ENCODE peak calls at places on chromosomes 4 and X, in five cellular contexts. W is GM13977, O is cardiac fibroblast, R is upper lobe of right lung, E is G401. D is an unnamed sample.

GRCh38 chr4:156085073-156085472 is 131.4 kb upstream of the CTSO start:
- DNase-seq in W (no peak), O (no peak), R (no peak), E (no peak), D (no peak)

GRCh38 chr4:158015241-158015640 is 157.6 kb downstream of the GASK1B start:
- DNase-seq in W (no peak), O (peak), R (no peak), E (no peak), D (no peak)

GRCh38 chr4:1057403-1057745 is 45.9 kb downstream of the FGFRL1 start:
- DNase-seq in W (no peak), O (no peak), R (peak), E (no peak), D (no peak)

GRCh38 chr4:89296871-89297270 is 10.7 kb downstream of the GPRIN3 start:
- DNase-seq in W (no peak), O (no peak), R (no peak), E (peak), D (no peak)

GRCh38 chrX:45011131-45011530 is 138.1 kb downstream of the KDM6A start:
- DNase-seq in W (no peak), O (peak), R (no peak), E (no peak), D (no peak)

GRCh38 chr4:21830272-21830671 is 118.3 kb downstream of the KCNIP4 start:
- DNase-seq in W (no peak), O (peak), R (no peak), E (no peak), D (no peak)

GRCh38 chr4:128570380-128570779 is 239.1 kb upstream of the JADE1 start:
- DNase-seq in W (no peak), O (peak), R (no peak), E (no peak), D (no peak)

GRCh38 chr4:153620352-153620751 is 63.7 kb upstream of the TLR2 start:
- DNase-seq in W (no peak), O (no peak), R (no peak), E (no peak), D (no peak)

GRCh38 chr4:8147231-8147970 is 11.2 kb downstream of the ABLIM2 start:
- DNase-seq in W (no peak), O (no peak), R (no peak), E (no peak), D (no peak)

GRCh38 chr4:174528226-174528625 is 5.9 kb upstream of the HPGD start:
- DNase-seq in W (no peak), O (no peak), R (no peak), E (no peak), D (no peak)

GRCh38 chrX:30887721-30888120 is 1.3 kb downstream of the TAB3 start:
- DNase-seq in W (peak), O (no peak), R (no peak), E (no peak), D (no peak)

D was measured in GM12878.